ENCODE peak calls at places on chromosome 9, in nine cellular contexts. A, T, Y, X, E, O, J, L and U are unnamed samples.

GRCh38 chr9:22084336-22085035 is 75.4 kb upstream of the CDKN2B start:
- DNase-seq in O (no peak), Y (peak), T (no peak), X (no peak), A (no peak), L (peak), J (no peak), E (no peak), U (no peak)

GRCh38 chr9:132833451-132834130 is 44.5 kb downstream of the AK8 start:
- DNase-seq in A (no peak), O (no peak), X (no peak), T (no peak), Y (no peak), J (no peak), L (no peak), E (no peak), U (no peak)

GRCh38 chr9:75953218-75953617 is 62.7 kb downstream of the PCSK5 start:
- DNase-seq in T (no peak), Y (peak), L (peak), X (no peak), A (no peak), E (no peak), J (no peak), O (no peak), U (no peak)

GRCh38 chr9:124448019-124448418 is 2.2 kb upstream of the ADGRD2 start:
- DNase-seq in E (no peak), L (no peak), Y (no peak), A (no peak), J (no peak), O (no peak), X (peak), T (no peak), U (no peak)

GRCh38 chr9:136644593-136645342 is 17.9 kb upstream of the EGFL7 start:
- DNase-seq in X (peak), E (peak), J (peak), Y (peak), O (no peak), T (peak), L (no peak), A (peak), U (no peak)

GRCh38 chr9:110101531-110102161 is 106.3 kb downstream of the C9orf152 start:
- DNase-seq in Y (peak), O (no peak), L (peak), E (no peak), X (peak), A (no peak), T (no peak), J (no peak), U (no peak)

GRCh38 chr9:95249986-95250385 is 67.5 kb downstream of the FANCC start:
- DNase-seq in Y (no peak), T (no peak), E (peak), X (no peak), J (no peak), O (peak), L (no peak), A (no peak), U (no peak)

GRCh38 chr9:20382460-20383071 is 239.7 kb downstream of the MLLT3 start:
- DNase-seq in Y (peak), L (peak), T (no peak), A (no peak), E (no peak), O (no peak), J (no peak), X (no peak), U (no peak)

GRCh38 chr9:130197386-130197785 is 25.2 kb downstream of the NCS1 start:
- DNase-seq in L (no peak), J (no peak), Y (no peak), O (no peak), E (no peak), X (no peak), T (no peak), A (no peak), U (no peak)

GRCh38 chr9:38318755-38319495 is 73.6 kb upstream of the ALDH1B1 start:
- DNase-seq in T (no peak), J (no peak), A (no peak), L (peak), Y (peak), O (no peak), X (no peak), E (no peak), U (no peak)

GRCh38 chr9:82797539-82797938 is 265.4 kb downstream of the RASEF start:
- DNase-seq in J (no peak), T (no peak), L (no peak), A (no peak), O (no peak), Y (no peak), X (peak), E (no peak), U (peak)

GRCh38 chr9:69758981-69759477 is 782 bp downstream of the PTAR1 start:
- DNase-seq in X (no peak), L (no peak), T (no peak), A (no peak), O (no peak), J (no peak), E (no peak), Y (peak), U (peak)

GRCh38 chr9:109401169-109401989 is 80.5 kb upstream of the EPB41L4B start:
- DNase-seq in J (no peak), T (peak), O (peak), L (peak), A (peak), Y (peak), X (no peak), E (peak), U (no peak)

GRCh38 chr9:876425-876824 is 34.9 kb downstream of the DMRT1 start:
- DNase-seq in E (no peak), T (no peak), O (no peak), A (no peak), X (no peak), J (no peak), Y (no peak), L (no peak), U (no peak)

GRCh38 chr9:72983512-72984021 is 30.7 kb upstream of the ALDH1A1 start:
- DNase-seq in A (no peak), E (no peak), O (no peak), X (no peak), J (no peak), T (no peak), Y (no peak), L (no peak), U (no peak)

GRCh38 chr9:91865041-91865440 is 85.0 kb downstream of the ROR2 start:
- DNase-seq in T (no peak), J (no peak), O (no peak), L (no peak), A (no peak), Y (no peak), E (peak), X (no peak), U (no peak)

GRCh38 chr9:91689006-91689405 is 261.0 kb downstream of the ROR2 start:
- DNase-seq in J (no peak), E (no peak), A (no peak), T (no peak), Y (no peak), X (no peak), O (no peak), L (no peak), U (no peak)

GRCh38 chr9:106920701-106921283 is 57.8 kb downstream of the ZNF462 start:
- DNase-seq in E (peak), X (no peak), O (no peak), Y (peak), L (peak), T (peak), A (no peak), J (no peak), U (peak)

GRCh38 chr9:76873056-76873792 is 32.7 kb downstream of the PRUNE2 start:
- DNase-seq in A (no peak), Y (peak), E (peak), L (peak), J (no peak), O (peak), X (peak), T (peak), U (peak)

GRCh38 chr9:8560560-8561525 is 761.3 kb upstream of the DMAC1 start:
- DNase-seq in T (no peak), E (peak), J (no peak), A (no peak), X (no peak), Y (no peak), O (no peak), L (no peak), U (no peak)

GRCh38 chr9:124285903-124286291 is 28.1 kb downstream of the NEK6 start:
- DNase-seq in T (peak), L (peak), E (no peak), Y (peak), A (no peak), O (no peak), X (peak), J (peak), U (peak)

GRCh38 chr9:2602704-2603116 is 18.9 kb upstream of the VLDLR start:
- DNase-seq in E (no peak), X (no peak), Y (no peak), L (peak), A (no peak), T (no peak), O (peak), J (no peak), U (no peak)

GRCh38 chr9:105694848-105695581 is 674 bp downstream of the TMEM38B start:
- DNase-seq in A (peak), J (peak), O (peak), T (peak), Y (peak), X (peak), L (peak), E (peak), U (peak)

GRCh38 chr9:128339761-128340690 is at the start of gene SLC27A4:
- DNase-seq in J (peak), T (peak), L (peak), X (peak), E (peak), O (peak), Y (peak), A (peak), U (peak)

GRCh38 chr9:123998970-123999621 is 12.5 kb upstream of the LHX2 start:
- DNase-seq in L (no peak), J (no peak), Y (no peak), T (no peak), A (no peak), E (peak), X (no peak), O (no peak), U (no peak)

GRCh38 chr9:20358201-20358600 is 264.1 kb downstream of the MLLT3 start:
- DNase-seq in L (peak), Y (peak), E (no peak), A (no peak), J (no peak), X (no peak), T (no peak), O (no peak), U (no peak)

GRCh38 chr9:13532407-13532806 is 252.9 kb upstream of the MPDZ start:
- DNase-seq in A (peak), X (no peak), Y (no peak), L (no peak), O (no peak), J (no peak), E (no peak), T (no peak), U (no peak)

GRCh38 chr9:4114569-4115505 is 185.0 kb downstream of the GLIS3 start:
- DNase-seq in E (no peak), T (no peak), X (no peak), J (no peak), L (peak), Y (peak), A (no peak), O (no peak), U (no peak)

GRCh38 chr9:117868594-117868993 is 164.4 kb downstream of the TLR4 start:
- DNase-seq in O (no peak), Y (no peak), E (no peak), X (no peak), L (no peak), A (no peak), J (no peak), T (no peak), U (no peak)

GRCh38 chr9:123948290-123948689 is 18.4 kb upstream of the DENND1A start:
- DNase-seq in T (no peak), J (no peak), A (no peak), L (no peak), Y (no peak), E (no peak), X (no peak), O (no peak), U (no peak)

GRCh38 chr9:134944916-134945315 is 27.2 kb upstream of the FCN1 start:
- DNase-seq in Y (no peak), A (no peak), L (no peak), T (no peak), O (no peak), E (no peak), X (no peak), J (no peak), U (no peak)

GRCh38 chr9:99433555-99433954 is 211.5 kb downstream of the SEC61B start:
- DNase-seq in J (peak), Y (peak), X (no peak), L (peak), O (no peak), A (no peak), T (no peak), E (no peak), U (no peak)

GRCh38 chr9:76684213-76684612 is 80.0 kb upstream of the PCA3 start:
- DNase-seq in O (no peak), T (no peak), A (no peak), J (no peak), Y (no peak), E (no peak), L (no peak), X (no peak), U (no peak)

GRCh38 chr9:137383453-137384115 is 39.4 kb downstream of the EXD3 start:
- DNase-seq in O (no peak), E (peak), Y (no peak), A (no peak), L (no peak), J (no peak), T (no peak), X (peak), U (no peak)